ENCODE peak calls at places on chromosomes 16 and 17, in seven cellular contexts. X is heart left ventricle, O is thoracic aorta, A is GM23338, G is prostate gland, I is tibial artery, K is brain microvascular endothelial cell. T is an unnamed sample.

GRCh38 chr16:88534731-88535141 is 35.5 kb upstream of the ZC3H18 start:
- DNase-seq in X (peak; percentile 75), O (no peak), A (peak; percentile 65), G (no peak), I (no peak), K (peak; percentile 13), T (no peak)

GRCh38 chr17:38779965-38780752 is 19.2 kb downstream of the PIP4K2B start:
- DNase-seq in X (no peak), O (no peak), A (no peak), G (no peak), I (no peak), K (no peak), T (no peak)

GRCh38 chr17:62963296-62963695 is 2.7 kb upstream of the TANC2 start:
- DNase-seq in X (no peak), O (peak; percentile 4), A (no peak), G (no peak), I (no peak), K (peak; percentile 66), T (no peak)

GRCh38 chr16:63702981-63703590 is 1418.8 kb downstream of the CDH11 start:
- DNase-seq in X (no peak), O (no peak), A (peak; percentile 41), G (no peak), I (no peak), K (no peak), T (no peak)

GRCh38 chr17:81977211-81978091 is at the start of gene ASPSCR1:
- DNase-seq in X (peak; percentile 95), O (peak; percentile 52), A (peak; percentile 93), G (peak; percentile 88), I (peak; percentile 93), K (peak; percentile 71), T (peak; percentile 92)

GRCh38 chr17:55238931-55239297 is 25.8 kb upstream of the HLF start:
- DNase-seq in X (no peak), O (no peak), A (peak; percentile 69), G (no peak), I (no peak), K (no peak), T (no peak)

GRCh38 chr17:68182940-68183551 is 64.8 kb upstream of the AMZ2 start:
- DNase-seq in X (no peak), O (no peak), A (peak; percentile 54), G (no peak), I (no peak), K (no peak), T (no peak)

GRCh38 chr17:1829189-1829578 is 518 bp downstream of the SMYD4 start:
- DNase-seq in X (no peak), O (no peak), A (peak; percentile 53), G (no peak), I (peak; percentile 70), K (peak; percentile 9), T (no peak)

GRCh38 chr17:60695960-60696359 is 18.3 kb downstream of the BCAS3 start:
- DNase-seq in X (no peak), O (no peak), A (no peak), G (no peak), I (no peak), K (no peak), T (no peak)

GRCh38 chr16:73572135-73572534 is 524.2 kb upstream of the ZFHX3 start:
- DNase-seq in X (peak; percentile 26), O (no peak), A (peak; percentile 51), G (peak; percentile 63), I (no peak), K (peak; percentile 4), T (no peak)

GRCh38 chr17:7167832-7168231 is 11.3 kb downstream of the ASGR1 start:
- DNase-seq in X (no peak), O (no peak), A (no peak), G (no peak), I (no peak), K (no peak), T (no peak)

GRCh38 chr16:58556678-58557077 is 41.4 kb downstream of the SETD6 start:
- DNase-seq in X (no peak), O (no peak), A (no peak), G (no peak), I (no peak), K (peak; percentile 16), T (no peak)

GRCh38 chr17:62781826-62782225 is 26.3 kb downstream of the MARCHF10 start:
- DNase-seq in X (no peak), O (no peak), A (no peak), G (no peak), I (no peak), K (peak; percentile 21), T (no peak)

GRCh38 chr17:29572691-29573557 is 4.4 kb downstream of the TP53I13 start:
- DNase-seq in X (peak; percentile 80), O (no peak), A (peak; percentile 67), G (no peak), I (peak; percentile 77), K (no peak), T (peak; percentile 75)

GRCh38 chr17:65987988-65988387 is 203.9 kb downstream of the CEP112 start:
- DNase-seq in X (no peak), O (no peak), A (peak; percentile 86), G (peak; percentile 12), I (no peak), K (peak; percentile 39), T (no peak)

GRCh38 chr17:42883802-42884553 is 16.6 kb upstream of the G6PC1 start:
- DNase-seq in X (no peak), O (no peak), A (no peak), G (no peak), I (no peak), K (no peak), T (no peak)

GRCh38 chr17:21382560-21383495 is 6.7 kb downstream of the KCNJ12 start:
- DNase-seq in X (no peak), O (no peak), A (no peak), G (no peak), I (no peak), K (no peak), T (no peak)

GRCh38 chr16:47967374-47967773 is 188.4 kb downstream of the ABCC12 start:
- DNase-seq in X (no peak), O (no peak), A (no peak), G (no peak), I (no peak), K (no peak), T (no peak)

GRCh38 chr16:47971225-47971624 is 184.6 kb downstream of the ABCC12 start:
- DNase-seq in X (no peak), O (no peak), A (no peak), G (no peak), I (no peak), K (no peak), T (no peak)

GRCh38 chr16:47970291-47970931 is 185.4 kb downstream of the ABCC12 start:
- DNase-seq in X (no peak), O (no peak), A (peak; percentile 90), G (no peak), I (no peak), K (peak; percentile 27), T (no peak)

GRCh38 chr16:47965439-47965838 is 190.4 kb downstream of the ABCC12 start:
- DNase-seq in X (no peak), O (no peak), A (peak; percentile 88), G (no peak), I (no peak), K (peak; percentile 11), T (no peak)

DNA sequence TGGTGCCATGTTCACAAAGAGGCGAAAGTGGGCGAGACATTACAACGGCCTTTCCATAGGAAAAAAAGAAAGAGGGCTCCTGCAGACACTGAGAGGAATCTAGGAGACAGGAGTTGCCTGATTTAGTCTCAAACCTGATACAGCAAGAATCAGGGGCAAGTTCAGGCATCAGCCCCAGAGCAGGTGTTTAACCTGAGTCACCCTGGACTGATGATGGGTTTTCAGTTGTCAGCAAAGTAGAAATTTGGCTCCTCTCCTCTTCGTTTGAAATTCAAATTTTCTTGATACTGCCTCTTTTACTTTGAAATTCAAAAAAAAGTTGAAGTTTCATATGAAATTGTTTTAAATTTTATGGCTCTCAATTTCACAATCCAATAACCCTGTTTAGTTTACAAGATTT is 189.5 kb downstream of the ABCC12 start:
- DNase-seq in X (no peak), O (no peak), A (no peak), G (no peak), I (no peak), K (no peak), T (no peak)
- H3K27ac ChIP-seq in X (no peak overlapping the region), O (no peak overlapping the region), A (no peak overlapping the region), G (no peak overlapping the region), I (no peak overlapping the region), K (no peak overlapping the region), T (no peak overlapping the region)

GRCh38 chr17:77644981-77645380 is 313.5 kb upstream of the TNRC6C start:
- DNase-seq in X (no peak), O (no peak), A (peak; percentile 44), G (no peak), I (no peak), K (no peak), T (no peak)
- H3K4me3 ChIP-seq in X (no peak overlapping the region), O (peak overlapping the region; percentile 55), A (no peak overlapping the region), G (no peak overlapping the region), I (no peak overlapping the region), K (no peak overlapping the region), T (peak overlapping the region; percentile 40)

GRCh38 chr17:13759936-13760335 is 158.2 kb upstream of the HS3ST3A1 start:
- DNase-seq in X (no peak), O (no peak), A (no peak), G (no peak), I (no peak), K (no peak), T (no peak)

GRCh38 chr17:13765701-13766100 is 164.0 kb upstream of the HS3ST3A1 start:
- DNase-seq in X (no peak), O (no peak), A (no peak), G (no peak), I (no peak), K (no peak), T (no peak)

GRCh38 chr17:13756763-13757162 is 155.0 kb upstream of the HS3ST3A1 start:
- DNase-seq in X (no peak), O (no peak), A (no peak), G (no peak), I (no peak), K (no peak), T (no peak)

GRCh38 chr17:13757871-13758270 is 156.1 kb upstream of the HS3ST3A1 start:
- DNase-seq in X (no peak), O (no peak), A (no peak), G (no peak), I (no peak), K (no peak), T (no peak)

GRCh38 chr17:13761221-13761620 is 159.5 kb upstream of the HS3ST3A1 start:
- DNase-seq in X (no peak), O (no peak), A (no peak), G (no peak), I (no peak), K (no peak), T (no peak)
- TF ChIP-seq CTCF in X (no peak), O (no peak), A (no peak), G (no peak), I (no peak), K (no peak), T (no peak)

DNA sequence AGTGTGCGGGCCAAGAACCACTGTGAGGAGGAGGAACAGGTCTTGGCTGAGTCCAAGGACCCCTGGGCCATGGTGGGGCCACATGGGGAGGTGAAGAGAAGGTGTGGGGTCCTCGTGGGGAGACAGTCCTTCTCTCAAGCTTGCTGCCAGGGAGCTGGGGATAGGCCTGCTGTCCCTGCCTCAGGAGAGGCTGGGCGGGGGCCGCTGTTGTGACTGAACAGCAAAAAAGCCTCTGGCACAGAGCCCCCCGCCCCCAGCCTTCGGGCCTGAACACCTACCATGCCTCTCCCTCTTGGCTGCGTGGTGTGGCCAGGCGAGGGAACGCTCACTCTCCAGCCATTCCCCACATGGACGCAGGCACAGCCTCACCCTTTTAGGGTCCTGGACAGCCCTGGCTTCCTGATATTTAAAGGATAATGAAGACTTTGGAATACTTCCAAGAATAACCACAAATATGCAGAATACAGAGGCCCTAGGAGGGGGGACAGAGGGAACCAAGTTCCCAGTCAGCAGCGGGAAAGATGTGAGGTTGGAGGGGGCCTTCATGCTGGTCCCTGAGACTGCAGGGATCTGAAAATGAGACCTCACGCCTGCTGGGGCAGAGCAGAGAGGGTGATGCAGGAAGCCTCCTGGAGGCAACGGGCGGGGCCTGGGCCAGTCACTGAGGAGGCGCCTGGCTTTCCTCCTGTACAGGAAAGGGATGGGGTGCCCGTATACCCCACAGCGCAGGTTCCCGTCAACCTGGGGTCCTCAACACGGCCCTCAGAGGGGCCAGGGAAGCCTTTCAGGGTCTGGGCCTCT is 100.0 kb upstream of the CREBBP start:
- DNase-seq in X (no peak), O (no peak), A (no peak), G (no peak), I (no peak), K (peak; percentile 24), T (no peak)
- H3K27ac ChIP-seq in X (no peak overlapping the region), O (no peak overlapping the region), A (no peak overlapping the region), G (no peak overlapping the region), I (no peak overlapping the region), K (no peak overlapping the region), T (no peak overlapping the region)

T was measured in coronary artery.